ENCODE peak calls at places on chromosomes 12 and 14, in eight cellular contexts. N is lower leg skin, C is body of pancreas, F is endodermal cell, S is IMR-90, X is breast epithelium, Y is Panc1, W is brain microvascular endothelial cell. T is an unnamed sample.

GRCh38 chr12:49983892-49984291 is 11.1 kb downstream of the AQP6 start:
- DNase-seq in X (no peak), C (no peak), S (peak; percentile 92), N (no peak), Y (no peak), W (peak; percentile 82), F (peak; percentile 71), T (peak; percentile 60)

GRCh38 chr14:68767248-68767645 is 25.6 kb downstream of the ZFP36L1 start:
- DNase-seq in F (no peak), X (no peak), W (no peak), C (no peak), S (no peak), Y (no peak), N (no peak), T (no peak)

GRCh38 chr12:40215977-40216376 is 8.8 kb upstream of the LRRK2 start:
- DNase-seq in W (no peak), S (peak; percentile 6), N (no peak), C (no peak), Y (no peak), X (no peak), F (no peak), T (no peak)

GRCh38 chr12:69987453-69988102 is 162.6 kb downstream of the MYRFL start:
- DNase-seq in C (peak; percentile 41), X (no peak), N (peak; percentile 59), Y (no peak), F (no peak), W (peak; percentile 93), S (peak; percentile 94), T (peak; percentile 94)

GRCh38 chr12:63802012-63802608 is 22.4 kb downstream of the RXYLT1 start:
- DNase-seq in S (peak; percentile 25), C (no peak), F (no peak), N (no peak), Y (no peak), X (no peak), W (no peak), T (no peak)

GRCh38 chr14:67221248-67221981 is 19.8 kb upstream of the PALS1 start:
- DNase-seq in F (no peak), Y (no peak), N (no peak), C (no peak), W (peak; percentile 15), X (no peak), S (peak; percentile 80), T (peak; percentile 67)

GRCh38 chr12:117180790-117181467 is 9.3 kb downstream of the FBXO21 start:
- DNase-seq in N (no peak), S (no peak), F (no peak), Y (no peak), X (no peak), W (no peak), C (no peak), T (no peak)

GRCh38 chr12:108982621-108983219 is 38.1 kb downstream of the SVOP start:
- DNase-seq in Y (no peak), W (no peak), N (no peak), C (no peak), S (no peak), F (no peak), X (no peak), T (no peak)

GRCh38 chr12:74747305-74747704 is 209.7 kb downstream of the ATXN7L3B start:
- DNase-seq in S (peak; percentile 16), W (no peak), X (no peak), N (no peak), C (no peak), Y (no peak), F (no peak), T (no peak)

GRCh38 chr14:90277581-90278198 is 21.3 kb downstream of the PSMC1 start:
- DNase-seq in N (no peak), Y (no peak), S (no peak), C (no peak), F (peak; percentile 42), W (no peak), X (no peak), T (no peak)

GRCh38 chr14:90280096-90280495 is 23.7 kb downstream of the PSMC1 start:
- DNase-seq in N (no peak), F (no peak), Y (no peak), X (no peak), C (no peak), W (no peak), S (no peak), T (no peak)

GRCh38 chr14:90281261-90281660 is 24.9 kb downstream of the PSMC1 start:
- DNase-seq in W (peak; percentile 82), Y (no peak), X (no peak), N (no peak), S (peak; percentile 84), F (no peak), C (no peak), T (no peak)

GRCh38 chr14:90278199-90279175 is 22.1 kb downstream of the PSMC1 start:
- DNase-seq in F (no peak), X (no peak), S (no peak), W (no peak), Y (no peak), N (no peak), C (no peak), T (no peak)

DNA sequence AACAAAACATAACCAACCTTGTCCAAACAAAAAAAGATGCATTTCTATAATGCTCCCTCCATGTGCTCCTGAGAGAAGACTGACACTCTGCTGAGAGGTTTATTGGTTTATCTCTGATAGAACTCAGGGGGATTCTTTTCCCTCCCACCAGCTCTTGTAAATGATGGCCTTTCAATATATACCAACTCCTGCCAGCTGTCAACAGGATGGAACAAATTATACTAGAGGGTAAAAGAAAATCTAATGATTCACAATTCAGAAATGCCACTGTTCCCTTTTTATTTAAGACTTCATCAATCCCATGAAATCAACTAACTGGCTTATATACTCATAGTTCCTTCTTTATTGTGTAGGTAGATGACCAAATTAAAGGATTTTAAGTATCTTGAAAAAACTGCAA is 25.4 kb downstream of the PSMC1 start:
- DNase-seq in Y (no peak), X (no peak), C (no peak), W (no peak), S (no peak), N (no peak), F (no peak), T (no peak)
- H3K4me3 ChIP-seq in Y (no peak overlapping the region), X (no peak overlapping the region), C (no peak overlapping the region), W (no peak overlapping the region), S (no peak overlapping the region), N (no peak overlapping the region), F (no peak overlapping the region), T (no peak overlapping the region)

GRCh38 chr14:51552275-51552674 is 99.4 kb upstream of the FRMD6 start:
- DNase-seq in N (no peak), S (no peak), C (no peak), F (no peak), Y (no peak), X (no peak), W (no peak), T (no peak)
- TF ChIP-seq CTCF in N (no peak), S (no peak), C (no peak), F (peak; percentile 59), Y (peak; percentile 21), X (no peak), W (peak; percentile 39), T (no peak)

DNA sequence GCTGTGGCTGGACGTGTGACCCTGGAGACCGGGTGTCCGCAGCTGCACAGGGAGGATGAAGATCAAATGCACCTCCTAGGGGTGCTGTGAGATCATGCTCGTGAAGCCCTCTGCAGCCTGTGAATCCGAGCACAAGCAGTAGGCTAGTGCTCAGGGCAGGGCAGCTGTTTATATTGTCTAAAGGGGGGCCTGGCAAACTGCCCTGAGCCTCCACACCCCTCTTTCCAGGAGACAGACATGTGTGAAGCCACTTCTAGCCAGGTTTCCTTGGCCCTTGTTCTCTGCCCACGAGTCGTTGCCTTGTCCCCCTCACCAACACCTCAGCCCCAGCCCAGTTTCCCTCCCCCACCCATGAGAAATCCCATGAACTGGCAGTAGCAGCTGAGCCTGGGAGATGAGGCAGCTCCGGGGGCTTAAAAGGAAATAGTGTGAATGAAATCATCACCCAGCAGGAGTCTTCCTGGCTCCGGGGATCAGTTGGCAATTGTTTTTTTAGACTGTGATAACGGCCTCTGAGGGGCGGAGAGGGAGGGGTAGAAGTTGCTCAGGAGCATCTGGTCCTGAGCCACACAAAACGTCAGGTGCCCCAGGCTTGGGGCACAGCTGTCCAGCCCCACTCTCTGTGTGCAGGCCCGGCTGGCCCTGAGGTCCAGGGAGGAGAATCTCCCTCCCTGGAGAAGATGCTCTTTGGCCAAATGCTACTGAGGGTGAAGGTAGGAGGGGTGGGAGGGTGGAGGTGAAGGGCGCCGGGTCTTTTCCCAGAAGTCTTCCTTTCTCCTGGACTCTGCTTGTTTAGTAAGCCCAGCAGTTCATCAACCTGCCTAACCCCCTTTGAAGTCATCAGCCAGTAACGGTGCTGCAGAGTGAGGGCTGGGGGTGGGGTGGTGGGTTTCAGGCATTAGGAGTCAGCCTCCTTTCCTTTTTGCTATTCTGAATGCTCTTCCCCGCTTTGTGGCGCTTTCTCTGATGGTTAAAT is 4.0 kb downstream of the FGF6 start:
- DNase-seq in W (peak; percentile 46), S (no peak), Y (no peak), F (peak; percentile 97), N (peak; percentile 7), X (no peak), C (no peak), T (no peak)
- H3K4me3 ChIP-seq in W (no peak overlapping the region), S (no peak overlapping the region), Y (no peak overlapping the region), F (peak overlapping the region; percentile 28), N (no peak overlapping the region), X (no peak overlapping the region), C (no peak overlapping the region), T (no peak overlapping the region)

GRCh38 chr12:94851396-94852025 is 152.0 kb downstream of the NDUFA12 start:
- DNase-seq in C (no peak), X (no peak), N (no peak), W (no peak), Y (no peak), S (no peak), F (no peak), T (no peak)

GRCh38 chr12:94856324-94856723 is 147.2 kb downstream of the NDUFA12 start:
- DNase-seq in F (no peak), N (no peak), X (no peak), Y (no peak), S (no peak), W (no peak), C (no peak), T (no peak)

GRCh38 chr12:94855853-94856252 is 147.6 kb downstream of the NDUFA12 start:
- DNase-seq in F (no peak), X (no peak), S (no peak), C (no peak), Y (no peak), N (no peak), W (no peak), T (no peak)
- TF ChIP-seq CTCF in F (no peak), X (no peak), S (no peak), C (no peak), Y (no peak), N (no peak), W (no peak), T (no peak)

GRCh38 chr14:75981426-75981825 is 369 bp downstream of the TGFB3 start:
- DNase-seq in S (no peak), F (peak; percentile 67), N (peak; percentile 24), Y (no peak), C (peak; percentile 33), X (no peak), W (no peak), T (no peak)
- H3K4me3 ChIP-seq in S (peak overlapping the region; percentile 50), F (peak overlapping the region; percentile 79), N (no peak overlapping the region), Y (peak overlapping the region; percentile 64), C (peak overlapping the region; percentile 35), X (peak overlapping the region; percentile 90), W (peak overlapping the region; percentile 63), T (peak overlapping the region; percentile 45)

GRCh38 chr12:87344699-87345098 is 684.5 kb downstream of the C12orf50 start:
- DNase-seq in S (no peak), F (no peak), C (no peak), W (no peak), N (no peak), Y (no peak), X (no peak), T (no peak)
- TF ChIP-seq CTCF in S (peak; percentile 30), F (peak; percentile 68), C (no peak), W (peak; percentile 33), N (no peak), Y (peak; percentile 12), X (no peak), T (no peak)